ENCODE peak calls at places on chromosomes 4 and X, in six cellular contexts. F is A673, Q is aorta, N is upper lobe of right lung, Y is fibroblast of lung, E is right lobe of liver. V is an unnamed sample. For H3K4me1 and H3K27me3, the result is how much of the 10 kb centered on the place peaks cover.

GRCh38 chrX:120749141-120749846 is 119.4 kb upstream of the C1GALT1C1 start:
- DNase-seq in N (no peak), F (no peak), E (no peak), Q (no peak), Y (peak), V (no peak)

GRCh38 chrX:39336709-39337294 is 535.5 kb downstream of the MID1IP1 start:
- DNase-seq in Q (no peak), E (no peak), F (peak), Y (peak), N (no peak), V (peak)

GRCh38 chr4:1596393-1596792 is 87.7 kb downstream of the FAM53A start:
- DNase-seq in N (peak), Y (no peak), Q (peak), F (no peak), E (no peak), V (no peak)

GRCh38 chr4:114857831-114858230 is 255.6 kb downstream of the NDST4 start:
- DNase-seq in Y (no peak), F (no peak), N (no peak), E (no peak), Q (no peak), V (no peak)

GRCh38 chrX:13499736-13500135 is 69.7 kb upstream of the EGFL6 start:
- DNase-seq in F (no peak), Q (no peak), E (no peak), N (no peak), Y (no peak), V (no peak)

GRCh38 chr4:71538528-71538927 is 199.7 kb downstream of the SLC4A4 start:
- DNase-seq in E (no peak), Y (no peak), N (no peak), F (no peak), Q (no peak), V (no peak)

GRCh38 chrX:135494453-135494852 is 26.0 kb upstream of the INTS6L start:
- DNase-seq in F (no peak), E (no peak), Y (no peak), Q (no peak), N (no peak), V (no peak)

GRCh38 chr4:152949930-152950329 is 13.8 kb downstream of the FHDC1 start:
- DNase-seq in F (no peak), Q (no peak), N (no peak), E (no peak), Y (no peak), V (no peak)

GRCh38 chrX:72180539-72180938 is 1.0 kb upstream of the PIN4 start:
- DNase-seq in Y (no peak), F (no peak), Q (no peak), N (no peak), E (no peak), V (no peak)

GRCh38 chr4:168748807-168749206 is 252.0 kb downstream of the PALLD start:
- DNase-seq in Q (no peak), F (no peak), Y (no peak), N (no peak), E (no peak), V (no peak)

GRCh38 chrX:143648705-143649104 is 12.8 kb upstream of the SLITRK4 start:
- DNase-seq in N (no peak), E (no peak), Q (no peak), Y (no peak), F (peak), V (peak)

GRCh38 chr4:117481742-117482141 is 396.4 kb upstream of the TRAM1L1 start:
- DNase-seq in N (no peak), Y (peak), E (no peak), Q (no peak), F (peak), V (no peak)

GRCh38 chr4:7772708-7773385 is 166.8 kb downstream of the AFAP1 start:
- DNase-seq in Q (peak), E (no peak), N (peak), F (no peak), Y (no peak), V (peak)

GRCh38 chrX:29229802-29230201 is 642.6 kb downstream of the IL1RAPL1 start:
- DNase-seq in N (no peak), Y (peak), F (no peak), Q (no peak), E (no peak), V (no peak)

GRCh38 chr4:153523171-153523757 is 57.1 kb downstream of the TMEM131L start:
- DNase-seq in E (no peak), Y (peak), Q (no peak), F (no peak), N (no peak), V (no peak)

GRCh38 chrX:72576161-72576896 is 3.7 kb upstream of the HDAC8 start:
- DNase-seq in Y (peak), N (no peak), E (peak), F (no peak), Q (no peak), V (no peak)

GRCh38 chrX:73851014-73852009 is 288.3 kb downstream of the CHIC1 start:
- DNase-seq in F (peak), N (no peak), Q (peak), Y (peak), E (no peak), V (no peak)

GRCh38 chr4:42655921-42656735 is 777 bp downstream of the ATP8A1 start:
- DNase-seq in Q (peak), N (peak), E (peak), Y (no peak), F (peak), V (peak)

DNA sequence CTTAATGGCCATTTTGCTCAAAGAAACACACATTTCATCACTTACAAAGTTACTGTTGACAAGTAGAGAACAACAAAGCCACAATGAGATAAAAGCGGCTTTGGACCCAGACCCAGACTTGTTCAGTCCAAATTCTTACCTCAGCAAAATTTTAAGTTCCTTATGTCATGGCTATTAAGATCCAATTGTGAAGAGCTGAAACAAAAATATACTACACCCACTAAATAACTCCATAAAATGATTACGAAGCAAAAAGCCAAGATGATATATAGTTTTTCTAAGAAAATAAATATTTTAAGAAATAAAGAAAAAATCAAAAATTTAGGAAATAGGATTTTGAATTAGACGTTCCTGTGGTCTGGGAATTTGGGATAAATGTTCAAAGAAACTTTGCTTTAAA is 137.0 kb upstream of the INPP4B start:
- DNase-seq in N (no peak), F (no peak), Y (no peak), Q (no peak), E (no peak), V (no peak)
- H3K4me1 ChIP-seq in N (under half), F (under half), Y (under half), Q (under half), E (under half), V (under half)

DNA sequence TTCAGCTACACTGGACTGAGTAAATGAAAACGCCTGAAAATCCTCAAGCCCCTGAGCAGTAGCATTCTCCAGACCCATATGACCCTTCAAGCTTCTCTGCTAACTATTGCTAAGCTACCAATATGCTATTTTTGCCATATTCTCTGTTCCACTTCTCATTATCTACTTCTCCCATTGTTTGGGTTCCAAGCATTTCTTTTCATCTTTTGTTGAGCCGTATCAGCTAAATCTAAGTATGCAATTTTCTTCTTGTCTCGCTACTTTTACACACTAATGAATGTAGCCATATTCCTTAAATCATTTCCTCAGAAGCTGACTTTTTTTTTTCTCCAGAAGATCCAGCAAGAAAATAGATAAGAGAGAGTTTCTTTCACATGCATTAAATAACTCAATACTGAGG is 128.4 kb downstream of the AGTR2 start:
- DNase-seq in N (no peak), F (no peak), Q (no peak), Y (no peak), E (no peak), V (no peak)
- H3K4me3 ChIP-seq in N (no peak), F (no peak), Q (no peak), Y (no peak), E (no peak), V (no peak)

GRCh38 chr4:572594-572993 is 3.5 kb downstream of the TMEM271 start:
- DNase-seq in Q (no peak), F (no peak), Y (no peak), E (no peak), N (no peak), V (no peak)
- H3K27me3 ChIP-seq in Q (under half), F (under half), Y (under half), E (under half), N (half or more), V (under half)

GRCh38 chr4:2934813-2935761 is 28.1 kb downstream of the NOP14 start:
- DNase-seq in N (peak), Y (peak), F (peak), Q (peak), E (peak), V (peak)
- H3K4me1 ChIP-seq in N (half or more), Y (under half), F (under half), Q (under half), E (under half), V (under half)

GRCh38 chr4:41362647-41363383 is 106.1 kb downstream of the UCHL1 start:
- DNase-seq in E (no peak), Y (peak), F (no peak), N (no peak), Q (no peak), V (no peak)
- H3K4me3 ChIP-seq in E (no peak), Y (no peak), F (no peak), N (peak), Q (peak), V (no peak)

GRCh38 chr4:183255487-183255886 is 64.6 kb downstream of the CLDN22 start:
- DNase-seq in Y (no peak), F (no peak), Q (no peak), N (no peak), E (no peak), V (no peak)

GRCh38 chr4:183252959-183253358 is 67.1 kb downstream of the CLDN22 start:
- DNase-seq in F (no peak), Y (no peak), Q (no peak), E (no peak), N (no peak), V (no peak)

GRCh38 chr4:183254162-183254561 is 65.9 kb downstream of the CLDN22 start:
- DNase-seq in N (no peak), F (no peak), Y (no peak), Q (no peak), E (no peak), V (peak)

GRCh38 chr4:183250831-183251230 is 69.2 kb downstream of the CLDN22 start:
- DNase-seq in Q (no peak), F (no peak), Y (no peak), E (no peak), N (no peak), V (no peak)

DNA sequence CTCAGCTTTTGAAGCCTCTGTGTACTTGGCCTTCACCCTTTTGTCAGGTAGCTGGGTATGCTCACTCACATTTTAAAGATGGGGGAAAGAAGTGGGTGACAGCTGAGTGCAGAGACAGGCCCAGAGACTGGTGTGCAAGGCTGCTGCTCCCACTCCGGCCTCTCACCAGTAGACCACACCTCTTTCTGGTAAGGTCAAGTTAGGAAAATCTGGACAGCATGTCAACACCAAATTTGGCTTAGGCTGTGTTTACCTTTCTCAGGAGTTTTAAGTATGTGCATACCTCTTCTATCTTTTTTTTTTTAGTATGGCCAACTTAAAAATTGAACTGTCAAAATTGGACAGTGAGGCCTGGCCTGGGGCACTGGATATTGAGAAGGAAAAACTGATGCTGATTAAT is 66.6 kb downstream of the CLDN22 start:
- DNase-seq in Q (no peak), N (no peak), F (no peak), Y (no peak), E (no peak), V (no peak)
- H3K27me3 ChIP-seq in Q (under half), N (under half), F (under half), Y (under half), E (under half), V (under half)

DNA sequence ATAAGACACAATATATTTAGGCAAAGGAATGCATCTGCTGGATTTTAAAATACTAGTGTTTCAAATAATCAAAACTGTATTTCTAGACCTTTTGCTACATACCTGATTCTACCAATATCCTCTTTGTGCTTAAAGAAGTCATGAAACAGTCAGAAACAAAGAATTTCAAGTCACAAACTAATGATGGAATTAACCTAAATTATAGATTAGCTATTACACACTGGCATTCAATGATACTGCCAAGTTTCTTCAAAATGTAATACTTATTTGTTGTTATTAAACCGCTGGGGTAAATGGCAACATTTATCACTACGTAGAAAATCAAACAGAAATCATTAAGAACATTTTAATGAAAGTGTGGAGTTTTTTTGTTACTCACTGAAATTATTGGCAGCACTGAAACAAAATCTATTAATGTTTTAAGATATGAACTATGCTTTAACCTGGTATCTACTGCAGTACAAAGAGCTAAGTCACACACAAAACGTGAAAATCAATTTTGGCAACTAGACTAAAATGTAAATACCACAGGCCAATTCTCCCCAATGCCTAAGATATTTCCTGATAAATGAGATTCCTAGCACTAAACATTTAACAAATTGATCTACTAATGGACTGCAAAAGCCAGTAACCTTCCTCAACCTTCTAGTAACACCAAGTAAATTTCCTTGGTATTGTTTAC is 19.4 kb downstream of the PDGFC start:
- DNase-seq in Q (no peak), F (no peak), N (no peak), E (no peak), Y (peak), V (no peak)
- H3K4me1 ChIP-seq in Q (under half), F (half or more), N (under half), E (under half), Y (under half), V (under half)

GRCh38 chr4:151408630-151409469 is at the start of gene FHIP1A:
- DNase-seq in Q (peak), E (peak), N (peak), F (peak), Y (peak), V (peak)

GRCh38 chr4:151407018-151407417 is 2.0 kb upstream of the FHIP1A start:
- DNase-seq in F (no peak), N (no peak), Q (no peak), Y (no peak), E (no peak), V (no peak)

GRCh38 chr4:151409470-151410313 is 716 bp downstream of the FHIP1A start:
- DNase-seq in F (no peak), E (peak), Q (no peak), N (no peak), Y (no peak), V (peak)

GRCh38 chr4:151408380-151408629 is 671 bp upstream of the FHIP1A start:
- DNase-seq in Q (no peak), F (no peak), E (no peak), N (no peak), Y (no peak), V (no peak)

GRCh38 chr4:151407466-151408379 is 1.3 kb upstream of the FHIP1A start:
- DNase-seq in N (peak), Y (peak), E (no peak), Q (peak), F (no peak), V (peak)
- H3K4me3 ChIP-seq in N (peak), Y (no peak), E (peak), Q (peak), F (no peak), V (peak)